ENCODE peak calls at places on chromosomes 3 and 15, in five cellular contexts. L, H, I, U and Q are unnamed samples. For H3K4me1, the result is how much of the 10 kb centered on the place peaks cover.

GRCh38 chr3:56855856-56856538 is 54.2 kb upstream of the ARHGEF3 start:
- DNase-seq in L (peak), U (peak), H (peak), I (no peak), Q (no peak)

GRCh38 chr3:50609071-50609742 is 2.4 kb downstream of the CISH start:
- DNase-seq in U (no peak), I (no peak), L (no peak), H (no peak), Q (no peak)

GRCh38 chr3:129161860-129162271 is 1.0 kb upstream of the ISY1 start:
- DNase-seq in H (no peak), I (peak), U (peak), L (no peak), Q (no peak)

GRCh38 chr3:12015627-12016026 is 11.4 kb downstream of the SYN2 start:
- DNase-seq in U (no peak), H (no peak), I (no peak), L (no peak), Q (no peak)

GRCh38 chr3:52040600-52040999 is 15.8 kb downstream of the DUSP7 start:
- DNase-seq in L (no peak), H (no peak), U (no peak), I (no peak), Q (no peak)

GRCh38 chr3:151630035-151630434 is 103.7 kb upstream of the AADACL2 start:
- DNase-seq in H (no peak), L (no peak), U (no peak), I (no peak), Q (no peak)

GRCh38 chr15:62742409-62743171 is 300.0 kb upstream of the TPM1 start:
- DNase-seq in H (peak), I (peak), U (peak), L (peak), Q (peak)

GRCh38 chr3:154971341-154971740 is 108.8 kb upstream of the MME start:
- DNase-seq in L (no peak), U (peak), H (no peak), I (peak), Q (no peak)

GRCh38 chr15:33069161-33069560 is 125.4 kb downstream of the FMN1 start:
- DNase-seq in U (no peak), H (no peak), L (no peak), I (no peak), Q (no peak)

GRCh38 chr3:177714945-177715344 is 517.7 kb upstream of the TBL1XR1 start:
- DNase-seq in H (no peak), I (no peak), L (no peak), U (no peak), Q (no peak)

GRCh38 chr3:113746955-113747718 is at the start of gene ATP6V1A:
- DNase-seq in L (peak), H (peak), U (peak), I (no peak), Q (peak)

GRCh38 chr3:129690406-129690805 is 83.9 kb upstream of the PLXND1 start:
- DNase-seq in H (peak), I (peak), L (no peak), U (peak), Q (no peak)

GRCh38 chr3:193680220-193680619 is 87.2 kb downstream of the OPA1 start:
- DNase-seq in I (peak), L (no peak), H (no peak), U (peak), Q (no peak)

GRCh38 chr15:58553365-58553918 is 121.7 kb downstream of the LIPC start:
- DNase-seq in I (no peak), H (no peak), L (no peak), U (no peak), Q (no peak)

GRCh38 chr15:87144775-87145174 is 1065.1 kb downstream of the AGBL1 start:
- DNase-seq in L (no peak), H (no peak), I (peak), U (no peak), Q (no peak)

GRCh38 chr3:50246517-50246954 is 10.5 kb downstream of the GNAI2 start:
- DNase-seq in I (peak), H (no peak), U (peak), L (peak), Q (no peak)

GRCh38 chr15:25137013-25137412 is 182.2 kb downstream of the SNRPN start:
- DNase-seq in H (no peak), L (no peak), U (no peak), I (no peak), Q (no peak)

GRCh38 chr15:61051570-61052031 is 177.5 kb downstream of the RORA start:
- DNase-seq in H (peak), I (peak), L (peak), U (peak), Q (no peak)

GRCh38 chr15:68369931-68370767 is 61.8 kb downstream of the ITGA11 start:
- DNase-seq in I (no peak), H (no peak), L (no peak), U (no peak), Q (no peak)

GRCh38 chr3:100226712-100227429 is 33.9 kb upstream of the TBC1D23 start:
- DNase-seq in H (no peak), I (peak), U (peak), L (no peak), Q (no peak)

GRCh38 chr3:159280792-159281191 is 478.9 kb downstream of the MFSD1 start:
- DNase-seq in L (no peak), U (no peak), I (no peak), H (no peak), Q (no peak)

DNA sequence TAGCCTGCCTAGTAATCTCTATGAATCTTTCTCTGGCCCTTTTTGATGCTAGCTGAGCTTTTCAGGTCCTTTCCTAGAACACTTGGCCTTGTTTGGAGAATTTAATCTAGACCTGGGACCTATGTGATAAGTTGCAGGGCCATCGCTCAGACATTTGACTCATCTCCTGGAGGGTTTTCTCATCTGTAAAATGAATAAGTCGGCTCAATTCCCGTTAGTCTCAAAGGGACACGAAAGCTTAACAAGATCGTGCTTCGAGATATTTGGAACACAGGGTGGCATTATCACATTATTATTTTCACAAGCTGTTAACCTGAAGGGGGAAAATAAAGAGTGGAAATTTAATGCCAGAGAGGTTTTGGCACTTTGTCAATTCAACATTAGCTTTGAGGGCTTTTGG is 478.5 kb downstream of the MFSD1 start:
- DNase-seq in U (no peak), L (no peak), I (no peak), H (no peak), Q (no peak)
- H3K27ac ChIP-seq in U (no peak), L (no peak), I (no peak), H (no peak), Q (no peak)

GRCh38 chr3:14304101-14305045 is 98.0 kb upstream of the SLC6A6 start:
- DNase-seq in L (no peak), U (no peak), I (no peak), H (no peak), Q (no peak)

GRCh38 chr3:14305321-14305720 is 97.1 kb upstream of the SLC6A6 start:
- DNase-seq in L (no peak), H (no peak), U (no peak), I (no peak), Q (no peak)

GRCh38 chr3:14311722-14312121 is 90.7 kb upstream of the SLC6A6 start:
- DNase-seq in H (no peak), I (no peak), U (no peak), L (no peak), Q (no peak)

GRCh38 chr3:14306167-14306566 is 96.2 kb upstream of the SLC6A6 start:
- DNase-seq in U (no peak), I (no peak), H (no peak), L (no peak), Q (no peak)

DNA sequence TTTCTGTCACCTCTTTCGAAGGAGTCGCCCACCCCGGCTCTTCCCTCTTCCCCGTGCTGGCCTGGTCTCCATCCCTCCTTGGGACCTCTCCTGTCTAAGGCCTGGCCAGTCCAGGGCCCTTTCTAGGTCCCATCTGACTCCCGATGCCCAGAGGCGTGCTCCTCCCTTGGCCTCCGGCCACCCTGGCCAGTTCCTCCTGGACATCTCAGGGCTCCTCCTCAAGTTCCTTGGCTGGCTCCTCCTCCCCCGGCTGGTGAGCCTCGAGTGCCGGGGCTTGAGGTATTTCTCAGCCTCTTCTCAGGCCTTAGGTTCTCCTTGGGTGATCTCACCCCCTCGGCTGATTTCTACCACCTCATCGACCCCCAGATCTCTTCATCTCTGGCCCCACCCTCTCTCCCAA is 94.5 kb upstream of the SLC6A6 start:
- DNase-seq in U (peak), I (no peak), L (no peak), H (no peak), Q (no peak)
- H3K4me1 ChIP-seq in U (under half), I (under half), L (under half), H (under half), Q (under half)

DNA sequence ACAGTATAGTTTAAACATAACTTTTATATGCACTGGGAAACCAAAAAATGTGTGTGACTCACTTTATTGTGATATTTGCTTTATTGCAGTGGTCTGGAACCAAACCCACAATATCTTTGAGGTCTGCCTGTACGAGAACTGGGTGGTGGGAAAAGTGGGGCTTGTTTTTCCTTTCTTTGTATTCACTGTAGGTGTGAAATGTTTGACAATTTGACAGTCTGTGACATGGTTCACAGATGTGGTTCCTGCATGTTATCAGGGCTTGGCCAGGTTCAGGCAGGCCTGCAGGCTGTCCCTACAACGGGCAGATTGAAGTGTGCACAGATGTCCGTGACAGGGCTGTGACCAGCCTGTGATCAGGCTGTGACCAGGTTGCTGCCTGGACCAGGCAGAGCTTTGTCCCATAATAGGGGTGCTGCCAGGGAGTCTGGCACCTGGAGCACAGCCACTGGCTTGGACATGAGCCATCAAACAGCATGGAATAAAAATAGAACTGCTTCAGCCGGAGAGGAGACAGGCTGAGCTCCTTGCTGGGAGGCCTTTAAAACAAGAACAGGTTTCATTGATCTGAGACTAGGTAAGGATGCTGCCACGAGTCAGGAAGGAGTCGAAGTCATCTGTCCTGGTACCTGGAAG is 61.0 kb downstream of the KLF13 start:
- DNase-seq in L (peak), I (peak), U (peak), H (peak), Q (peak)
- H3K27ac ChIP-seq in L (peak), I (no peak), U (peak), H (peak), Q (peak)

GRCh38 chr3:194738254-194739093 is 52.8 kb downstream of the FAM43A start:
- DNase-seq in H (no peak), I (peak), U (peak), L (peak), Q (peak)
- H3K4me1 ChIP-seq in H (under half), I (under half), U (under half), L (under half), Q (under half)

DNA sequence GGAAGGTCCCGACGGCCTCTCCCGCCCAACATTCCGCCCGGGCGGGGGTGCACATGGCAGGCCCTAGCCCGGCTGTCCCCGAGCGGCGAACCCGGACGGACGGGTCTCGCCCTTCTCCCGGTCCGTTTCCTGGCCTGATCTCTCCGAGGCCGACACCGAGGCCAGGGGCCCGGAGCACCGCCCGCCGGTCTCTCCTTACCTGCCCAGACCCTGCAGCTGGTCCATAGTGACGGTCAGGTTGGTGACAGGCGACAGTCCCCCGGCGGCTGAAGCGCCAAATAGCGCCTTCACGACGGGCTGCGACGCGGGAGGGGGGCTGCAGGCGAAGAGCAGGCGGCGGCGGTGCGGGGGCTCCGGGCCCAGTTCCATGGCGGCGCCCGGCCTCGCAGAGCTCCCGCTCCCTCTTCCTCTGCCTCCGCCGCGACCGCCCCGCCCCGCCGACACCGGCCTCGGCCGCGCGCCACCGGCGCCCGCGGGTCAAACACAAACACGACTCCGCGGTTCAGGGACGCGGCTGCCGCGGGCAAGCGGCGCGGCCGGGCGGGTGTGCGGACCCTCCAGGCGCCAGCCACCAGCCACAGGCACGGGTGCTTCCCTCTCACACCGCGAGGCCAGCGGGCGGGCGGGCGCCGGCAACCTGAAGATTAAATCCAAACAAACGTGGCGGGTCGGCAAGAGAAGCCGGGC is 495 bp downstream of the CDC25A start:
- DNase-seq in H (peak), I (no peak), U (no peak), L (peak), Q (peak)
- H3K27ac ChIP-seq in H (peak), I (peak), U (peak), L (peak), Q (peak)

DNA sequence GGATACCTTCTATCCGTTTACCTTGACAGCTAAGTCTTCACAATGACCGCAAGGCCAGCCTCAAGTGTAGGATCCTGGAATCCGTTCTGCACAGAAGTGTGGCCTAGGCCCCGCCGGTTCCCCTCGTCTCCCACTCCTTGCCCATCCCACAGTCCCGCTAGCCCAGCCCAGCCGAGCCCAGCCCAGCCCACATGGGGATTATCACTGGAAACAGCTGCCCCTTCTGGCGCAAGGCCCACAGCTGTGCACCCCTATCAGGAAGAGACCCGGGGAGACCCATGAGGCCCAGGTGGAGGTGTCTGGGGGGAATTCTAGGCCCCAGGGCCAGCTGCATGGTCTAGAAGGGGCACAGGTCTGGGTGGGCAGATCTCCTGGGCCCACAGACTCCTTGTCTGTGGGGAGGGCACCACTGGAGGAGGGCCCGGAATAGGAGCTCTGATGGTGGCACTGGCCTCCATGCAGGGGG is 27.9 kb upstream of the KLF13 start:
- DNase-seq in H (no peak), I (no peak), L (no peak), U (no peak), Q (no peak)
- H3K4me1 ChIP-seq in H (under half), I (under half), L (half or more), U (under half), Q (under half)

GRCh38 chr15:34933432-34933975 is 36.0 kb downstream of the AQR start:
- DNase-seq in L (no peak), H (no peak), I (no peak), U (no peak), Q (no peak)

DNA sequence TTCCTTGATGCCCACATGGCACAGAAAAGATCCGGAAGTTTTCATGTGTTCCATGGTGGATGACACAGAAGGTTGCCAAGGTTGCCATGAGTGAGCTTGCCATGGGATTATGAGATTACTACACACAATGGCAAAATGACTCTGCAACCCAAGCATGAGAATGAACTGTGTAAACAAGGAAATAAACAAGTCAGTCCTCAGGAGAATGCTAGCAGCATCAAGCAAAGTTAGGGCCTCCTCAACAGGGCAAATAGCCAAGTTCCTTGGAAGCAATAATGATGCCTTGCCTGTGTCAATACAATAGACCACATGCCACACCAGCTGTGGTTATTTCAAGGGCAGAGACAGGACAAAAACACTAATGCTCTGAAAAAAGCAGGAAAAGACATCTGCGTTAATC is 41.8 kb downstream of the AQR start:
- DNase-seq in U (no peak), I (no peak), L (no peak), H (no peak), Q (no peak)
- H3K27ac ChIP-seq in U (no peak), I (no peak), L (no peak), H (no peak), Q (no peak)

DNA sequence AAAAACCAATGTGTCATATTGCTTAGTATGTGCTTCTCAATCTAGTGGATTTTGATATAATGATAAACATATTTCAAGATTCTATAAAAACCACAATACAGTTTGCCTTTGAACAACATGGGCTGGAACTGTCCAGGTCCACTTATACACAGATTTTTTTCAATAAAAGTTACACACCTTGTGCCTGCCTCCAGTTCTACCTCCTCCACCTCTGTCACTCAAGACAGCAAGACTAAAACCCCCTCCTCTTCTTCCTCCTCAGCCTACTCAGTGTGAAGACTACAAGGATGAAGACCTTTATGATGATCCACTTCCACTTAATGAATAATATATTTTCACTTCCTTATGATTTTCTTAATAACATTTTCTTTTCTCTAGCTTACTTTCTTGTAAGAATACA is 5.7 kb downstream of the SETD2 start:
- DNase-seq in U (no peak), I (no peak), L (no peak), H (no peak), Q (no peak)
- H3K4me1 ChIP-seq in U (under half), I (under half), L (half or more), H (under half), Q (half or more)

DNA sequence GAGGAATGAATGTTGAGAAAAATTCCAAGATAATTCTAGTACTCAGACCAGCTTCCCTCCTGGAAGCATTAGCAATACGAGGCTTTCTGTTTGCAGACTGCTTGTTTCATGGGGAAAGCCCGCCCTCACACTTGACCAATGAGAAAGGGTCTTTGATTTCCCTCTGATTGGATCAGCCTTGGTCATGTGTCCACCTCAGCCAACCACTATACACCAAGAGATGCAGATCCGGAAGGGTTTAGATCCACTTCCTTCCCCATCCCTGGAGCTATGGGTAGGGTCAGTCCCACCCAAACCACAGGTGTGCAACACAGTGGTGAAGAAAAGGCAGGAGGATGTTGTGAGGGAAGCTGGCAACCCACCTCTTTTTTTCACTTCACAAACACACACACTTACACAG is 154.7 kb downstream of the SV2B start:
- DNase-seq in H (no peak), I (no peak), U (no peak), L (no peak), Q (no peak)
- H3K27ac ChIP-seq in H (no peak), I (no peak), U (no peak), L (no peak), Q (no peak)